ENCODE peak calls at places on chromosomes 5 and 9, in nine cellular contexts. K is substantia nigra; P is RPMI8226; D is CD4-positive, alpha-beta memory T cell; T is ACHN; W is endodermal cell; O is memory B cell; U is H9; V is posterior cingulate gyrus. E is an unnamed sample.

GRCh38 chr5:79357401-79357800 is 121.5 kb downstream of the JMY start:
- DNase-seq in P (no peak), O (no peak), D (no peak), U (no peak), T (no peak), K (no peak), W (no peak), V (no peak), E (no peak)

GRCh38 chr5:1536298-1537165 is 12.8 kb upstream of the LPCAT1 start:
- DNase-seq in O (peak; percentile 66), V (no peak), W (peak; percentile 29), P (no peak), K (no peak), U (peak; percentile 16), T (peak; percentile 55), D (peak; percentile 67), E (peak; percentile 34)

GRCh38 chr9:136658849-136659535 is 3.7 kb upstream of the EGFL7 start:
- DNase-seq in W (no peak), T (no peak), K (no peak), D (no peak), V (no peak), O (peak; percentile 39), U (no peak), P (no peak), E (no peak)

GRCh38 chr9:8816361-8816760 is 1016.8 kb upstream of the DMAC1 start:
- DNase-seq in U (no peak), W (no peak), O (no peak), V (no peak), D (no peak), T (no peak), K (no peak), P (no peak), E (no peak)

GRCh38 chr5:123659495-123659894 is 147.5 kb downstream of the CSNK1G3 start:
- DNase-seq in W (no peak), O (no peak), P (no peak), T (no peak), U (no peak), V (no peak), K (no peak), D (no peak), E (no peak)

GRCh38 chr9:137892424-137893191 is 15.0 kb downstream of the CACNA1B start:
- DNase-seq in P (no peak), T (no peak), K (no peak), V (no peak), D (no peak), O (no peak), W (no peak), U (no peak), E (no peak)

GRCh38 chr9:95087659-95088242 is 229.8 kb downstream of the FANCC start:
- DNase-seq in K (no peak), U (no peak), T (peak; percentile 45), W (no peak), O (no peak), P (peak; percentile 3), D (no peak), V (no peak), E (peak; percentile 83)

GRCh38 chr9:120861935-120862334 is 15.1 kb downstream of the PHF19 start:
- DNase-seq in P (no peak), W (no peak), O (no peak), T (no peak), U (no peak), V (no peak), D (no peak), K (no peak), E (no peak)

GRCh38 chr9:114950761-114951160 is 20.4 kb upstream of the TNFSF8 start:
- DNase-seq in W (no peak), D (no peak), K (no peak), P (no peak), O (no peak), V (no peak), T (no peak), U (no peak), E (no peak)

GRCh38 chr9:133112361-133113026 is 8.5 kb downstream of the RALGDS start:
- DNase-seq in V (no peak), T (no peak), W (no peak), U (no peak), K (no peak), D (no peak), P (no peak), O (peak; percentile 68), E (peak; percentile 93)

GRCh38 chr9:124551472-124552339 is 44.5 kb upstream of the NR5A1 start:
- DNase-seq in T (peak; percentile 66), P (peak; percentile 15), D (no peak), U (peak; percentile 76), O (no peak), V (peak; percentile 62), K (peak; percentile 68), W (peak; percentile 90), E (no peak)

GRCh38 chr5:120297621-120298020 is 166.5 kb upstream of the PRR16 start:
- DNase-seq in W (no peak), T (no peak), P (no peak), V (no peak), K (no peak), U (no peak), D (no peak), O (no peak), E (no peak)

GRCh38 chr5:137506296-137506695 is 7.2 kb upstream of the SPOCK1 start:
- DNase-seq in O (no peak), T (no peak), U (no peak), V (no peak), K (no peak), P (no peak), W (no peak), D (no peak), E (no peak)

GRCh38 chr5:173232499-173233346 is 2.3 kb downstream of the NKX2-5 start:
- DNase-seq in K (no peak), O (no peak), P (no peak), W (peak; percentile 78), V (no peak), T (no peak), D (no peak), U (peak; percentile 57), E (peak; percentile 68)

E was measured in left lung.